ENCODE peak calls at places on chromosomes 6 and 20, in seven cellular contexts. H is NCI-H1092 treated with DMSO at 0.1 percent for 48 hours, V is HS-5, E is AG08395, C is ovary, J is fibroblast of gingiva, F is fibroblast of mammary gland. T is an unnamed sample.

GRCh38 chr6:14452567-14453527 is 335.3 kb downstream of the CD83 start:
- DNase-seq in C (no peak), V (no peak), F (no peak), J (no peak), H (no peak), E (no peak), T (no peak)

GRCh38 chr20:3808141-3808479 is 12.0 kb downstream of the CDC25B start:
- DNase-seq in J (peak; percentile 96), F (peak; percentile 99), V (peak; percentile 89), H (no peak), E (peak; percentile 87), C (peak; percentile 85), T (peak; percentile 81)

GRCh38 chr6:143232849-143233248 is 172.2 kb downstream of the AIG1 start:
- DNase-seq in F (peak; percentile 54), V (no peak), H (peak; percentile 6), C (no peak), E (peak; percentile 38), J (peak; percentile 23), T (no peak)

GRCh38 chr20:9068232-9068781 is 580 bp upstream of the PLCB4 start:
- DNase-seq in H (peak; percentile 66), J (peak; percentile 30), C (peak; percentile 7), V (no peak), F (no peak), E (peak; percentile 62), T (no peak)

GRCh38 chr20:64083380-64084208 is 604 bp downstream of the LKAAEAR1 start:
- DNase-seq in V (no peak), J (peak; percentile 68), E (peak; percentile 77), F (peak; percentile 63), H (peak; percentile 68), C (peak; percentile 39), T (no peak)

GRCh38 chr6:30834643-30835042 is 49.7 kb upstream of the DDR1 start:
- DNase-seq in V (no peak), E (no peak), C (no peak), F (no peak), H (no peak), J (peak; percentile 34), T (no peak)

GRCh38 chr6:75086236-75086635 is 119.6 kb downstream of the COL12A1 start:
- DNase-seq in C (no peak), H (no peak), F (no peak), V (no peak), J (no peak), E (no peak), T (no peak)

GRCh38 chr20:64233725-64234124 is 21.8 kb upstream of the PCMTD2 start:
- DNase-seq in H (no peak), E (no peak), F (no peak), J (no peak), V (no peak), C (no peak), T (no peak)

GRCh38 chr6:63527658-63528514 is 44.4 kb upstream of the LOC128125822 start:
- DNase-seq in H (no peak), C (no peak), V (peak; percentile 99), F (peak; percentile 100), J (peak; percentile 97), E (peak; percentile 80), T (peak; percentile 75)

GRCh38 chr6:137165375-137166246 is 7.8 kb downstream of the IL22RA2 start:
- DNase-seq in V (no peak), C (no peak), E (no peak), F (peak; percentile 24), J (no peak), H (peak; percentile 18), T (no peak)

GRCh38 chr6:51934098-51934497 is 153.3 kb downstream of the PKHD1 start:
- DNase-seq in H (no peak), C (no peak), V (no peak), E (no peak), J (no peak), F (no peak), T (no peak)

GRCh38 chr6:112799889-112800288 is 452.8 kb downstream of the RFPL4B start:
- DNase-seq in C (no peak), F (no peak), E (no peak), V (no peak), J (no peak), H (no peak), T (no peak)

GRCh38 chr20:62590301-62591121 is 51.8 kb upstream of the SLCO4A1 start:
- DNase-seq in F (peak; percentile 82), V (peak; percentile 79), E (peak; percentile 92), H (no peak), J (peak; percentile 38), C (no peak), T (peak; percentile 46)

GRCh38 chr20:51624157-51624731 is 81.7 kb upstream of the NFATC2 start:
- DNase-seq in V (peak; percentile 76), C (no peak), E (peak; percentile 80), J (peak; percentile 37), F (peak; percentile 64), H (peak; percentile 28), T (no peak)